ENCODE peak calls at places on chromosomes 6 and 20, in nine cellular contexts. One of them, this sample, is unnamed.
A peak's percentile ranks its signal among the peaks of the same experiment; 100 is the strongest.

GRCh38 chr20:46305331-46305972 is 2.8 kb downstream of the CDH22 start:
- DNase-seq in esophagus squamous epithelium: no peak
- DNase-seq in body of pancreas: peak; percentile 73
- DNase-seq in naive thymus-derived CD4-positive, alpha-beta T cell: no peak
- DNase-seq in A673: no peak
- DNase-seq in PC-3: no peak
- DNase-seq in upper lobe of right lung: no peak
- DNase-seq in prostate gland: peak; percentile 64
- DNase-seq in osteoblast: peak; percentile 67
- DNase-seq in this sample: no peak

GRCh38 chr20:33298391-33298790 is 15.4 kb downstream of the BPIFB1 start:
- DNase-seq in esophagus squamous epithelium: no peak
- DNase-seq in body of pancreas: no peak
- DNase-seq in naive thymus-derived CD4-positive, alpha-beta T cell: no peak
- DNase-seq in A673: no peak
- DNase-seq in PC-3: no peak
- DNase-seq in upper lobe of right lung: no peak
- DNase-seq in prostate gland: no peak
- DNase-seq in osteoblast: peak; percentile 53
- DNase-seq in this sample: no peak

GRCh38 chr6:166997768-166998255 is 1.4 kb upstream of the CEP43 start:
- DNase-seq in esophagus squamous epithelium: peak; percentile 3
- DNase-seq in body of pancreas: peak; percentile 57
- DNase-seq in naive thymus-derived CD4-positive, alpha-beta T cell: peak; percentile 11
- DNase-seq in A673: peak; percentile 60
- DNase-seq in PC-3: peak; percentile 76
- DNase-seq in upper lobe of right lung: peak; percentile 82
- DNase-seq in prostate gland: peak; percentile 57
- DNase-seq in osteoblast: peak; percentile 91
- DNase-seq in this sample: peak; percentile 60

GRCh38 chr6:69696273-69696672 is 100.5 kb downstream of the LMBRD1 start:
- DNase-seq in esophagus squamous epithelium: no peak
- DNase-seq in body of pancreas: no peak
- DNase-seq in naive thymus-derived CD4-positive, alpha-beta T cell: no peak
- DNase-seq in A673: no peak
- DNase-seq in PC-3: peak; percentile 17
- DNase-seq in upper lobe of right lung: no peak
- DNase-seq in prostate gland: no peak
- DNase-seq in osteoblast: no peak
- DNase-seq in this sample: no peak

GRCh38 chr6:69090132-69090531 is 455.1 kb downstream of the ADGRB3 start:
- DNase-seq in esophagus squamous epithelium: no peak
- DNase-seq in body of pancreas: no peak
- DNase-seq in naive thymus-derived CD4-positive, alpha-beta T cell: no peak
- DNase-seq in A673: no peak
- DNase-seq in PC-3: no peak
- DNase-seq in upper lobe of right lung: no peak
- DNase-seq in prostate gland: no peak
- DNase-seq in osteoblast: peak; percentile 36
- DNase-seq in this sample: no peak

GRCh38 chr20:44714701-44715494 is at the start of gene CCN5:
- DNase-seq in esophagus squamous epithelium: peak; percentile 10
- DNase-seq in body of pancreas: peak; percentile 76
- DNase-seq in naive thymus-derived CD4-positive, alpha-beta T cell: no peak
- DNase-seq in A673: peak; percentile 57
- DNase-seq in PC-3: peak; percentile 89
- DNase-seq in upper lobe of right lung: peak; percentile 92
- DNase-seq in prostate gland: peak; percentile 80
- DNase-seq in osteoblast: peak; percentile 96
- DNase-seq in this sample: peak; percentile 50

GRCh38 chr20:63546256-63546655 is 1.3 kb downstream of the SRMS start:
- DNase-seq in esophagus squamous epithelium: no peak
- DNase-seq in body of pancreas: no peak
- DNase-seq in naive thymus-derived CD4-positive, alpha-beta T cell: no peak
- DNase-seq in A673: no peak
- DNase-seq in PC-3: no peak
- DNase-seq in upper lobe of right lung: no peak
- DNase-seq in prostate gland: no peak
- DNase-seq in osteoblast: no peak
- DNase-seq in this sample: no peak

GRCh38 chr6:139521338-139521737 is 146.9 kb upstream of the CITED2 start:
- DNase-seq in esophagus squamous epithelium: no peak
- DNase-seq in body of pancreas: no peak
- DNase-seq in naive thymus-derived CD4-positive, alpha-beta T cell: no peak
- DNase-seq in A673: no peak
- DNase-seq in PC-3: no peak
- DNase-seq in upper lobe of right lung: no peak
- DNase-seq in prostate gland: no peak
- DNase-seq in osteoblast: no peak
- DNase-seq in this sample: no peak

GRCh38 chr6:22448311-22448711 is 121.1 kb upstream of the HDGFL1 start:
- DNase-seq in esophagus squamous epithelium: no peak
- DNase-seq in body of pancreas: no peak
- DNase-seq in naive thymus-derived CD4-positive, alpha-beta T cell: no peak
- DNase-seq in A673: no peak
- DNase-seq in PC-3: peak; percentile 86
- DNase-seq in upper lobe of right lung: no peak
- DNase-seq in prostate gland: no peak
- DNase-seq in osteoblast: peak; percentile 81
- DNase-seq in this sample: peak; percentile 63

GRCh38 chr6:22447191-22447590 is 122.2 kb upstream of the HDGFL1 start:
- DNase-seq in esophagus squamous epithelium: no peak
- DNase-seq in body of pancreas: no peak
- DNase-seq in naive thymus-derived CD4-positive, alpha-beta T cell: no peak
- DNase-seq in A673: no peak
- DNase-seq in PC-3: no peak
- DNase-seq in upper lobe of right lung: no peak
- DNase-seq in prostate gland: no peak
- DNase-seq in osteoblast: no peak
- DNase-seq in this sample: peak; percentile 39

GRCh38 chr6:22445946-22446345 is 123.4 kb upstream of the HDGFL1 start:
- DNase-seq in esophagus squamous epithelium: no peak
- DNase-seq in body of pancreas: no peak
- DNase-seq in naive thymus-derived CD4-positive, alpha-beta T cell: no peak
- DNase-seq in A673: no peak
- DNase-seq in PC-3: no peak
- DNase-seq in upper lobe of right lung: no peak
- DNase-seq in prostate gland: no peak
- DNase-seq in osteoblast: no peak
- DNase-seq in this sample: no peak

GRCh38 chr6:22444335-22444734 is 125.0 kb upstream of the HDGFL1 start:
- DNase-seq in esophagus squamous epithelium: no peak
- DNase-seq in body of pancreas: no peak
- DNase-seq in naive thymus-derived CD4-positive, alpha-beta T cell: no peak
- DNase-seq in A673: no peak
- DNase-seq in PC-3: peak; percentile 93
- DNase-seq in upper lobe of right lung: no peak
- DNase-seq in prostate gland: no peak
- DNase-seq in osteoblast: no peak
- DNase-seq in this sample: no peak

DNA sequence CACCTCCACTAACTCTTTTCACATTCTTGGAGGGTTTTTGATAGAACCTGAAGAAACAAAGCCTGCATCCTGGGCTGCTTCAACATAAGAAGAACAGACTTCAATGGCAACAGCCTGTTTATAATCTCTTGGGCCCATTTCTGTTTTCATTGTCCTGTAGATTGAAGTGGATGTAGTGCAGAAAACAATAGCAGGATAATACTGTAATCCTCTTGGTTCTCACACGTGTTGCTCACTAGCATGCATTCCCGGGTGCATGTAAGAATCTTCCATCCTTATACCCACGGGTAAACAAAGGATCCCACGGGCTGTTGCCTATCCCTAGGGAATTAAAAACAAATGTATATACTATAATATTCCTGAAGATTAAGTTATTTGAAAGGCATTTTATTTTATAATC is 121.5 kb upstream of the HDGFL1 start:
- DNase-seq in esophagus squamous epithelium: no peak
- DNase-seq in body of pancreas: no peak
- DNase-seq in naive thymus-derived CD4-positive, alpha-beta T cell: no peak
- DNase-seq in A673: no peak
- DNase-seq in PC-3: no peak
- DNase-seq in upper lobe of right lung: no peak
- DNase-seq in prostate gland: no peak
- DNase-seq in osteoblast: no peak
- DNase-seq in this sample: peak; percentile 64
- H3K4me3 ChIP-seq in esophagus squamous epithelium: no peak overlapping the region
- H3K4me3 ChIP-seq in body of pancreas: no peak overlapping the region
- H3K4me3 ChIP-seq in naive thymus-derived CD4-positive, alpha-beta T cell: no peak overlapping the region
- H3K4me3 ChIP-seq in A673: no peak overlapping the region
- H3K4me3 ChIP-seq in PC-3: no peak overlapping the region
- H3K4me3 ChIP-seq in upper lobe of right lung: no peak overlapping the region
- H3K4me3 ChIP-seq in prostate gland: no peak overlapping the region
- H3K4me3 ChIP-seq in osteoblast: no peak overlapping the region
- H3K4me3 ChIP-seq in this sample: no peak overlapping the region

GRCh38 chr20:50110141-50111047 is 2.6 kb downstream of the UBE2V1 start:
- DNase-seq in esophagus squamous epithelium: no peak
- DNase-seq in body of pancreas: peak; percentile 75
- DNase-seq in naive thymus-derived CD4-positive, alpha-beta T cell: no peak
- DNase-seq in A673: no peak
- DNase-seq in PC-3: peak; percentile 91
- DNase-seq in upper lobe of right lung: no peak
- DNase-seq in prostate gland: no peak
- DNase-seq in osteoblast: no peak
- DNase-seq in this sample: no peak
- H3K4me1 ChIP-seq in esophagus squamous epithelium: peaks cover 65% of the 10 kb centered on the region
- H3K4me1 ChIP-seq in body of pancreas: peaks cover 69% of the 10 kb centered on the region
- H3K4me1 ChIP-seq in naive thymus-derived CD4-positive, alpha-beta T cell: peaks cover 55% of the 10 kb centered on the region
- H3K4me1 ChIP-seq in A673: peaks cover 38% of the 10 kb centered on the region
- H3K4me1 ChIP-seq in PC-3: peaks cover 49% of the 10 kb centered on the region
- H3K4me1 ChIP-seq in upper lobe of right lung: peaks cover 70% of the 10 kb centered on the region
- H3K4me1 ChIP-seq in prostate gland: peaks cover 21% of the 10 kb centered on the region
- H3K4me1 ChIP-seq in osteoblast: peaks cover 55% of the 10 kb centered on the region
- H3K4me1 ChIP-seq in this sample: peaks cover 33% of the 10 kb centered on the region

DNA sequence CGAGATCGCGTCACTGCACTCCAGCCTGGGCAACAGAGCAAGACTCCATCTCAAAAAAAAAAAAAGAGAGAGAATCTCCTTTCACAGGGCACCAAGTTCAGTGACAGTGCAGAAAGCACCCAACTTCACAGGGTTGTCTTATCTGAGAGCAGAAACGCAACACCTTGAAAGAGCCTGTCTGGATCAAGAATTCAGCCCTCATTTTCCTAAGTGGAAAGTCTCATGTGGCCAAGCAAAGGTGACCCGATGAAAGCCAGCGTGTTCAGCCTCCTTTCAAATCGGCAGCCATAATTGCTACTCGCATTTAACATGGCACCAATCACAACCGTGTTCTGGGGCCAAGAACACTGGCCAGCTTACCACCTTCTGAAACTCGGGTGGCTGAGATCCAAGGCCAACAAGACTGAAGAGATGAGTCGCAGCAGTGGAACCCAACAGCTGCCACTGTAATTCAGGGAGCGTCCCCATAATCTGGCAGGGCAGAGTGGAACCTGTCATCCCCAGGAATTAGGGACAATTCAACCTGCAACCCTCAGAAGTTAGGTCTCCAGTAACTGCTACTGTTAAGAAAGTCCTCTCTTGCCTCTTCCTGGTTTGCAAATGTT is 536.7 kb upstream of the JARID2 start:
- DNase-seq in esophagus squamous epithelium: no peak
- DNase-seq in body of pancreas: no peak
- DNase-seq in naive thymus-derived CD4-positive, alpha-beta T cell: no peak
- DNase-seq in A673: no peak
- DNase-seq in PC-3: peak; percentile 69
- DNase-seq in upper lobe of right lung: no peak
- DNase-seq in prostate gland: no peak
- DNase-seq in osteoblast: no peak
- DNase-seq in this sample: no peak
- H3K27me3 ChIP-seq in esophagus squamous epithelium: no peaks in the 10 kb centered on the region
- H3K27me3 ChIP-seq in body of pancreas: no peaks in the 10 kb centered on the region
- H3K27me3 ChIP-seq in naive thymus-derived CD4-positive, alpha-beta T cell: no peaks in the 10 kb centered on the region
- H3K27me3 ChIP-seq in A673: no peaks in the 10 kb centered on the region
- H3K27me3 ChIP-seq in PC-3: no peaks in the 10 kb centered on the region
- H3K27me3 ChIP-seq in upper lobe of right lung: no peaks in the 10 kb centered on the region
- H3K27me3 ChIP-seq in prostate gland: no peaks in the 10 kb centered on the region
- H3K27me3 ChIP-seq in osteoblast: no peaks in the 10 kb centered on the region
- H3K27me3 ChIP-seq in this sample: no peaks in the 10 kb centered on the region

GRCh38 chr6:27263886-27264285 is 16.4 kb downstream of the PRSS16 start:
- DNase-seq in esophagus squamous epithelium: no peak
- DNase-seq in body of pancreas: no peak
- DNase-seq in naive thymus-derived CD4-positive, alpha-beta T cell: no peak
- DNase-seq in A673: no peak
- DNase-seq in PC-3: no peak
- DNase-seq in upper lobe of right lung: no peak
- DNase-seq in prostate gland: no peak
- DNase-seq in osteoblast: no peak
- DNase-seq in this sample: no peak

GRCh38 chr6:27254566-27254965 is 7.1 kb downstream of the PRSS16 start:
- DNase-seq in esophagus squamous epithelium: no peak
- DNase-seq in body of pancreas: no peak
- DNase-seq in naive thymus-derived CD4-positive, alpha-beta T cell: no peak
- DNase-seq in A673: no peak
- DNase-seq in PC-3: no peak
- DNase-seq in upper lobe of right lung: no peak
- DNase-seq in prostate gland: no peak
- DNase-seq in osteoblast: peak; percentile 11
- DNase-seq in this sample: no peak

GRCh38 chr6:27260836-27261375 is 13.4 kb downstream of the PRSS16 start:
- DNase-seq in esophagus squamous epithelium: no peak
- DNase-seq in body of pancreas: no peak
- DNase-seq in naive thymus-derived CD4-positive, alpha-beta T cell: no peak
- DNase-seq in A673: no peak
- DNase-seq in PC-3: no peak
- DNase-seq in upper lobe of right lung: no peak
- DNase-seq in prostate gland: no peak
- DNase-seq in osteoblast: no peak
- DNase-seq in this sample: no peak

GRCh38 chr6:27255866-27256265 is 8.4 kb downstream of the PRSS16 start:
- DNase-seq in esophagus squamous epithelium: no peak
- DNase-seq in body of pancreas: no peak
- DNase-seq in naive thymus-derived CD4-positive, alpha-beta T cell: no peak
- DNase-seq in A673: no peak
- DNase-seq in PC-3: no peak
- DNase-seq in upper lobe of right lung: no peak
- DNase-seq in prostate gland: no peak
- DNase-seq in osteoblast: no peak
- DNase-seq in this sample: no peak

DNA sequence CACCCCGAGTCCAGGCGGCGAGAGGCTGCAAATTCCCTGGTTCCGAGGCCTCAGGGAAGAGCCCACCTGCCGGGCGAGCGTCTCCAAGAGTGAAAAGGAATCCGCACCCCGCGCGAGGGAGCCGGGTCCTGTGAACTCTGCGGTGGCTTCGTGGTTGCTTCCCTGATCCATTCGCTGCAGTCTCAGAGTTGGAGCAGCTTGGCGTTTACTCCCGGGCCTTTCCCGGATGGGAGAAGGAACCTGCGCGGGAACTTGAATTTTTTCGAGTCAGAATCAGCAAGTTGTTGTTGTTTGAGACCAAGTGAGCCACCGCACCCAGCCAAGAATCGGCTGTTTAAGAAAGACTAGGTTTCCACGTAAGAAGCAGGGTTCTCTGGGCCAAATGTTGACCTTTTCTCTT is 12.8 kb downstream of the PRSS16 start:
- DNase-seq in esophagus squamous epithelium: no peak
- DNase-seq in body of pancreas: no peak
- DNase-seq in naive thymus-derived CD4-positive, alpha-beta T cell: no peak
- DNase-seq in A673: no peak
- DNase-seq in PC-3: no peak
- DNase-seq in upper lobe of right lung: no peak
- DNase-seq in prostate gland: no peak
- DNase-seq in osteoblast: no peak
- DNase-seq in this sample: no peak
- H3K4me3 ChIP-seq in esophagus squamous epithelium: no peak overlapping the region
- H3K4me3 ChIP-seq in body of pancreas: no peak overlapping the region
- H3K4me3 ChIP-seq in naive thymus-derived CD4-positive, alpha-beta T cell: no peak overlapping the region
- H3K4me3 ChIP-seq in A673: no peak overlapping the region
- H3K4me3 ChIP-seq in PC-3: no peak overlapping the region
- H3K4me3 ChIP-seq in upper lobe of right lung: no peak overlapping the region
- H3K4me3 ChIP-seq in prostate gland: no peak overlapping the region
- H3K4me3 ChIP-seq in osteoblast: peak overlapping the region; percentile 33
- H3K4me3 ChIP-seq in this sample: no peak overlapping the region

This sample was measured in HAP-1.